ENCODE peak calls at places on chromosome 16, in nine cellular contexts. M is small intestine, Z is foreskin keratinocyte, N is ELF-1, U is fibroblast of the conjunctiva, J is mucosa of gallbladder, G is H7, E is heart left ventricle, W is GM04503. T is an unnamed sample.

GRCh38 chr16:49526966-49527365 is 153.4 kb downstream of the C16orf78 start:
- DNase-seq in W (no peak), N (no peak), J (no peak), Z (no peak), E (no peak), U (no peak), M (no peak), G (no peak), T (no peak)

GRCh38 chr16:57106767-57107166 is 14.4 kb downstream of the CPNE2 start:
- DNase-seq in U (no peak), E (peak; percentile 74), N (no peak), J (no peak), G (no peak), Z (no peak), M (no peak), W (no peak), T (peak; percentile 70)

GRCh38 chr16:75921281-75921680 is 195.0 kb upstream of the CPHXL start:
- DNase-seq in J (no peak), G (peak; percentile 27), W (no peak), M (no peak), N (no peak), E (no peak), U (no peak), Z (no peak), T (no peak)

GRCh38 chr16:56938664-56939513 is 6.9 kb downstream of the HERPUD1 start:
- DNase-seq in U (no peak), J (no peak), Z (no peak), M (no peak), W (no peak), N (no peak), G (no peak), E (no peak), T (no peak)

GRCh38 chr16:71367243-71367976 is 8.9 kb downstream of the CALB2 start:
- DNase-seq in Z (no peak), J (peak; percentile 41), W (no peak), N (peak; percentile 87), E (no peak), G (peak; percentile 89), U (no peak), M (peak; percentile 10), T (peak; percentile 27)

GRCh38 chr16:24491721-24492120 is 47.6 kb upstream of the RBBP6 start:
- DNase-seq in W (no peak), E (no peak), J (no peak), U (no peak), G (no peak), N (no peak), M (no peak), Z (no peak), T (no peak)

GRCh38 chr16:77882359-77882758 is 94.0 kb downstream of the VAT1L start:
- DNase-seq in Z (no peak), J (no peak), M (no peak), U (no peak), G (no peak), E (no peak), W (no peak), N (no peak), T (no peak)

GRCh38 chr16:64951193-64951592 is 170.7 kb downstream of the CDH11 start:
- DNase-seq in W (no peak), U (no peak), J (no peak), M (no peak), G (no peak), Z (no peak), N (no peak), E (no peak), T (no peak)

GRCh38 chr16:47008174-47008573 is 34.7 kb upstream of the DNAJA2 start:
- DNase-seq in U (no peak), G (no peak), J (no peak), N (no peak), Z (no peak), E (no peak), W (no peak), M (no peak), T (no peak)

GRCh38 chr16:2715519-2715918 is 4.5 kb downstream of the PRSS27 start:
- DNase-seq in N (peak; percentile 71), U (no peak), E (peak; percentile 63), W (no peak), Z (no peak), M (peak; percentile 20), G (peak; percentile 96), J (peak; percentile 62), T (peak; percentile 90)

T was measured in right cardiac atrium.